ENCODE peak calls at places on chromosomes 2 and 18, in ten cellular contexts. K, Y, P, M, J, Z, O, H, F and E are unnamed samples.

GRCh38 chr2:224901121-224901676 is 141.1 kb downstream of the DOCK10 start:
- DNase-seq in J (no peak), Y (no peak), O (no peak), M (no peak), Z (no peak), F (no peak), H (no peak), K (no peak), P (no peak), E (no peak)

GRCh38 chr18:9434240-9434701 is 41.0 kb upstream of the RALBP1 start:
- DNase-seq in Y (no peak), F (no peak), H (no peak), P (no peak), Z (no peak), O (no peak), K (peak), J (no peak), M (no peak), E (no peak)

GRCh38 chr2:172996387-172996961 is 79.2 kb upstream of the MAP3K20 start:
- DNase-seq in Y (no peak), J (no peak), Z (no peak), M (no peak), O (no peak), K (no peak), F (peak), P (no peak), H (no peak), E (no peak)

GRCh38 chr2:3430211-3430610 is 50.7 kb downstream of the TRAPPC12 start:
- DNase-seq in H (no peak), O (no peak), F (peak), M (no peak), K (no peak), Z (no peak), Y (no peak), P (no peak), J (no peak), E (no peak)

GRCh38 chr18:26190506-26190905 is 35.7 kb upstream of the TAF4B start:
- DNase-seq in K (no peak), Z (no peak), Y (no peak), J (no peak), H (no peak), P (no peak), M (no peak), F (no peak), O (no peak), E (peak)

GRCh38 chr2:152594022-152594712 is 123.1 kb downstream of the PRPF40A start:
- DNase-seq in J (no peak), Z (no peak), O (no peak), K (no peak), Y (no peak), H (peak), F (no peak), M (no peak), P (no peak), E (no peak)

GRCh38 chr2:199488772-199489400 is 31.1 kb upstream of the SATB2 start:
- DNase-seq in M (peak), O (no peak), F (peak), Y (no peak), J (no peak), P (no peak), Z (peak), K (peak), H (peak), E (peak)

GRCh38 chr2:119758881-119759450 is 756 bp upstream of the PTPN4 start:
- DNase-seq in O (no peak), Y (no peak), K (no peak), Z (no peak), H (no peak), F (no peak), J (no peak), P (no peak), M (no peak), E (no peak)

GRCh38 chr2:160736629-160737028 is 243.0 kb upstream of the RBMS1 start:
- DNase-seq in Y (no peak), Z (no peak), J (no peak), H (no peak), F (no peak), O (no peak), K (no peak), P (no peak), M (no peak), E (no peak)

GRCh38 chr2:2825516-2826208 is 494.6 kb upstream of the MYT1L start:
- DNase-seq in H (no peak), M (no peak), F (no peak), O (no peak), Y (peak), K (no peak), P (no peak), Z (no peak), J (no peak), E (no peak)

GRCh38 chr18:24544141-24544498 is 83.7 kb downstream of the HRH4 start:
- DNase-seq in O (no peak), M (peak), Y (no peak), K (peak), H (no peak), P (no peak), Z (peak), F (peak), J (no peak), E (no peak)

GRCh38 chr2:114219501-114219900 is 222.9 kb upstream of the DPP10 start:
- DNase-seq in J (no peak), O (no peak), Z (no peak), H (no peak), M (no peak), F (no peak), K (no peak), P (no peak), Y (no peak), E (no peak)

GRCh38 chr2:219099319-219099718 is 38.6 kb upstream of the IHH start:
- DNase-seq in Y (no peak), P (peak), F (no peak), O (no peak), M (no peak), K (no peak), Z (no peak), J (no peak), H (no peak), E (no peak)

GRCh38 chr18:26565514-26565913 is 17.2 kb upstream of the KCTD1 start:
- DNase-seq in O (no peak), Z (no peak), P (no peak), Y (no peak), J (no peak), M (no peak), K (no peak), H (no peak), F (no peak), E (no peak)

GRCh38 chr2:224570328-224570993 is 14.7 kb downstream of the CUL3 start:
- DNase-seq in K (no peak), J (no peak), M (no peak), O (no peak), H (peak), Z (no peak), Y (no peak), F (no peak), P (no peak), E (no peak)

GRCh38 chr18:79199691-79200374 is 130.6 kb downstream of the ATP9B start:
- DNase-seq in Y (no peak), M (no peak), H (no peak), F (peak), O (no peak), K (no peak), Z (no peak), J (no peak), P (peak), E (no peak)

GRCh38 chr2:157751462-157752058 is 122.9 kb upstream of the ACVR1C start:
- DNase-seq in Z (peak), K (peak), J (no peak), O (no peak), H (peak), P (no peak), M (no peak), F (no peak), Y (no peak), E (peak)
- TF ChIP-seq CTCF in Z (peak), K (no peak), J (peak), O (no peak), H (no peak), P (no peak), M (no peak), F (no peak), Y (no peak), E (peak)

GRCh38 chr2:12606472-12607000 is 110.2 kb upstream of the TRIB2 start:
- DNase-seq in J (no peak), F (no peak), M (no peak), Y (no peak), Z (no peak), K (no peak), O (no peak), H (no peak), P (peak), E (no peak)
- TF ChIP-seq CTCF in J (peak), F (no peak), M (no peak), Y (no peak), Z (no peak), K (no peak), O (no peak), H (no peak), P (peak), E (peak)

DNA sequence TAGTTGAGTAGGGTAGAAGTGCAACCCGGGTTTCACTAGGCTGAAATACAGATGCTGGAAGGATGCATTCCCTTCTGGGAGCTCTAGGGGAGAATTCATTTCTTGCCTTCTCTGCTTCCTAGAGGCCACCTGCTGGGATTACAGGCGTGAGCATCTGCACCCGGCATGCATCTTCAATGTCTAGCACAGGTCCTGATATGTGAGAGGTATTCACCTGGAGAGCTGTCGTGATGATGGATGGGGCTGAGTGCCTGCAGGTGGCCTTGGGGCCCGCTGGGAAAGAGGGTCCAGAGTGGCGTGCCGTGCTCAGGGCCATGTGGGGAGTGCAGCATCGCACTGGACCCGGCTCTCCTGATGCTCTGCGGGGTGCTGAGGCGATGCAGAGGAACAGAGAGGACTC is 6.6 kb upstream of the NTSR2 start:
- DNase-seq in O (no peak), H (no peak), M (no peak), F (no peak), K (no peak), J (no peak), Y (peak), Z (no peak), P (no peak), E (no peak)
- TF ChIP-seq CTCF in O (no peak), H (no peak), M (no peak), F (no peak), K (no peak), J (no peak), Y (no peak), Z (no peak), P (no peak), E (no peak)

DNA sequence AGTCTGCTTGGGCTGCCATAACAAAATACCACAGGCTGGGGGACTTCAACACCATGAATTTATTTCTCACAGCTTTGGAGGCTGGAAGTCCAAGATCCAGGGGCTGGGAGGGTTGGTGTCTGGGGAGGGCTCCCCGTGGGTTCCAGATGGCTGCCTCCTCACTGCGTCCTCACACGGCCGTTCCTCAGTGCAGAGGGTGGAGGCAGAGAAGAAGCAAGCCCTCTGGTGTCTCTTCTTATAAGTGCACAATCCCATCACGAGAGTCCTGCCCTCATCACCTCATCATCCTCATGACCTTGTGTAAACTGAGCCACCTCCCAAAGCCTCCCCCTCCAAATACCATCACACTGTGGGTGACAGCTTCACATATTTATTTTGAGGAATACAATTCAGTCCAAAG is 26.3 kb downstream of the TMEM163 start:
- DNase-seq in Z (no peak), H (no peak), K (no peak), F (no peak), J (no peak), P (no peak), O (no peak), M (no peak), Y (no peak), E (no peak)
- TF ChIP-seq CTCF in Z (no peak), H (no peak), K (no peak), F (no peak), J (no peak), P (no peak), O (no peak), M (no peak), Y (no peak), E (peak)